ENCODE peak calls at places on chromosomes 13 and 19, in nine cellular contexts. One of them, this sample, is unnamed.

GRCh38 chr13:57635541-57635940 is 4.0 kb downstream of the PCDH17 start:
- DNase-seq in PC-9: no peak
- DNase-seq in heart right ventricle: no peak
- DNase-seq in OCI-LY7: no peak
- DNase-seq in SK-N-MC: no peak
- DNase-seq in breast epithelium: no peak
- DNase-seq in left lung: no peak
- DNase-seq in body of pancreas: no peak
- DNase-seq in CD8-positive, alpha-beta T cell: no peak
- DNase-seq in this sample: no peak

GRCh38 chr13:40063278-40063698 is 407.8 kb downstream of the COG6 start:
- DNase-seq in PC-9: no peak
- DNase-seq in heart right ventricle: no peak
- DNase-seq in OCI-LY7: no peak
- DNase-seq in SK-N-MC: no peak
- DNase-seq in breast epithelium: peak; percentile 68
- DNase-seq in left lung: no peak
- DNase-seq in body of pancreas: peak; percentile 49
- DNase-seq in CD8-positive, alpha-beta T cell: no peak
- DNase-seq in this sample: no peak

GRCh38 chr13:100673376-100673830 is 1.2 kb downstream of the TMTC4 start:
- DNase-seq in PC-9: no peak
- DNase-seq in heart right ventricle: peak; percentile 20
- DNase-seq in OCI-LY7: no peak
- DNase-seq in SK-N-MC: no peak
- DNase-seq in breast epithelium: no peak
- DNase-seq in left lung: no peak
- DNase-seq in body of pancreas: peak; percentile 20
- DNase-seq in CD8-positive, alpha-beta T cell: no peak
- DNase-seq in this sample: no peak

GRCh38 chr13:35162420-35162819 is 220.3 kb downstream of the NBEA start:
- DNase-seq in PC-9: no peak
- DNase-seq in heart right ventricle: no peak
- DNase-seq in OCI-LY7: no peak
- DNase-seq in SK-N-MC: no peak
- DNase-seq in breast epithelium: no peak
- DNase-seq in left lung: no peak
- DNase-seq in body of pancreas: no peak
- DNase-seq in CD8-positive, alpha-beta T cell: no peak
- DNase-seq in this sample: no peak

GRCh38 chr19:7851623-7852500 is 21.8 kb downstream of the EVI5L start:
- DNase-seq in PC-9: no peak
- DNase-seq in heart right ventricle: no peak
- DNase-seq in OCI-LY7: no peak
- DNase-seq in SK-N-MC: no peak
- DNase-seq in breast epithelium: no peak
- DNase-seq in left lung: no peak
- DNase-seq in body of pancreas: no peak
- DNase-seq in CD8-positive, alpha-beta T cell: no peak
- DNase-seq in this sample: no peak

GRCh38 chr19:30036154-30037129 is 94.4 kb downstream of the URI1 start:
- DNase-seq in PC-9: no peak
- DNase-seq in heart right ventricle: no peak
- DNase-seq in OCI-LY7: no peak
- DNase-seq in SK-N-MC: no peak
- DNase-seq in breast epithelium: no peak
- DNase-seq in left lung: no peak
- DNase-seq in body of pancreas: no peak
- DNase-seq in CD8-positive, alpha-beta T cell: no peak
- DNase-seq in this sample: no peak

GRCh38 chr19:51721905-51722304 is 1.9 kb downstream of the HAS1 start:
- DNase-seq in PC-9: no peak
- DNase-seq in heart right ventricle: no peak
- DNase-seq in OCI-LY7: no peak
- DNase-seq in SK-N-MC: no peak
- DNase-seq in breast epithelium: no peak
- DNase-seq in left lung: no peak
- DNase-seq in body of pancreas: no peak
- DNase-seq in CD8-positive, alpha-beta T cell: no peak
- DNase-seq in this sample: no peak

GRCh38 chr19:12580180-12580694 is 29.0 kb upstream of the ZNF564 start:
- DNase-seq in PC-9: no peak
- DNase-seq in heart right ventricle: no peak
- DNase-seq in OCI-LY7: no peak
- DNase-seq in SK-N-MC: no peak
- DNase-seq in breast epithelium: no peak
- DNase-seq in left lung: no peak
- DNase-seq in body of pancreas: no peak
- DNase-seq in CD8-positive, alpha-beta T cell: no peak
- DNase-seq in this sample: no peak

GRCh38 chr19:2282862-2283237 is 875 bp upstream of the PEAK3 start:
- DNase-seq in PC-9: no peak
- DNase-seq in heart right ventricle: no peak
- DNase-seq in OCI-LY7: no peak
- DNase-seq in SK-N-MC: no peak
- DNase-seq in breast epithelium: no peak
- DNase-seq in left lung: no peak
- DNase-seq in body of pancreas: no peak
- DNase-seq in CD8-positive, alpha-beta T cell: no peak
- DNase-seq in this sample: no peak

GRCh38 chr13:112670118-112670517 is 19.7 kb upstream of the ATP11A start:
- DNase-seq in PC-9: no peak
- DNase-seq in heart right ventricle: no peak
- DNase-seq in OCI-LY7: no peak
- DNase-seq in SK-N-MC: no peak
- DNase-seq in breast epithelium: no peak
- DNase-seq in left lung: no peak
- DNase-seq in body of pancreas: no peak
- DNase-seq in CD8-positive, alpha-beta T cell: no peak
- DNase-seq in this sample: no peak

GRCh38 chr13:112212533-112212932 is 145.6 kb downstream of the SOX1 start:
- DNase-seq in PC-9: no peak
- DNase-seq in heart right ventricle: no peak
- DNase-seq in OCI-LY7: no peak
- DNase-seq in SK-N-MC: no peak
- DNase-seq in breast epithelium: no peak
- DNase-seq in left lung: no peak
- DNase-seq in body of pancreas: no peak
- DNase-seq in CD8-positive, alpha-beta T cell: no peak
- DNase-seq in this sample: no peak

GRCh38 chr13:50699874-50700663 is 143.4 kb downstream of the DLEU7 start:
- DNase-seq in PC-9: no peak
- DNase-seq in heart right ventricle: no peak
- DNase-seq in OCI-LY7: no peak
- DNase-seq in SK-N-MC: no peak
- DNase-seq in breast epithelium: no peak
- DNase-seq in left lung: no peak
- DNase-seq in body of pancreas: no peak
- DNase-seq in CD8-positive, alpha-beta T cell: no peak
- DNase-seq in this sample: no peak

GRCh38 chr13:97327521-97328221 is 105.5 kb downstream of the MBNL2 start:
- DNase-seq in PC-9: no peak
- DNase-seq in heart right ventricle: no peak
- DNase-seq in OCI-LY7: no peak
- DNase-seq in SK-N-MC: no peak
- DNase-seq in breast epithelium: no peak
- DNase-seq in left lung: no peak
- DNase-seq in body of pancreas: no peak
- DNase-seq in CD8-positive, alpha-beta T cell: no peak
- DNase-seq in this sample: no peak

GRCh38 chr13:79485014-79485441 is 4.1 kb downstream of the NDFIP2 start:
- DNase-seq in PC-9: peak; percentile 68
- DNase-seq in heart right ventricle: no peak
- DNase-seq in OCI-LY7: no peak
- DNase-seq in SK-N-MC: no peak
- DNase-seq in breast epithelium: no peak
- DNase-seq in left lung: no peak
- DNase-seq in body of pancreas: peak; percentile 41
- DNase-seq in CD8-positive, alpha-beta T cell: no peak
- DNase-seq in this sample: no peak

GRCh38 chr19:58434217-58434616 is 5.7 kb downstream of the ZNF132 start:
- DNase-seq in PC-9: no peak
- DNase-seq in heart right ventricle: no peak
- DNase-seq in OCI-LY7: no peak
- DNase-seq in SK-N-MC: no peak
- DNase-seq in breast epithelium: no peak
- DNase-seq in left lung: no peak
- DNase-seq in body of pancreas: no peak
- DNase-seq in CD8-positive, alpha-beta T cell: no peak
- DNase-seq in this sample: no peak
- H3K4me3 ChIP-seq in PC-9: no peak overlapping the region
- H3K4me3 ChIP-seq in heart right ventricle: no peak overlapping the region
- H3K4me3 ChIP-seq in OCI-LY7: no peak overlapping the region
- H3K4me3 ChIP-seq in SK-N-MC: no peak overlapping the region
- H3K4me3 ChIP-seq in breast epithelium: no peak overlapping the region
- H3K4me3 ChIP-seq in left lung: no peak overlapping the region
- H3K4me3 ChIP-seq in body of pancreas: no peak overlapping the region
- H3K4me3 ChIP-seq in CD8-positive, alpha-beta T cell: peak overlapping the region; percentile 5
- H3K4me3 ChIP-seq in this sample: no peak overlapping the region

GRCh38 chr19:4032436-4032835 is 24.9 kb downstream of the PIAS4 start:
- DNase-seq in PC-9: no peak
- DNase-seq in heart right ventricle: no peak
- DNase-seq in OCI-LY7: no peak
- DNase-seq in SK-N-MC: no peak
- DNase-seq in breast epithelium: no peak
- DNase-seq in left lung: no peak
- DNase-seq in body of pancreas: no peak
- DNase-seq in CD8-positive, alpha-beta T cell: no peak
- DNase-seq in this sample: no peak
- H3K27ac ChIP-seq in PC-9: no peak overlapping the region
- H3K27ac ChIP-seq in heart right ventricle: no peak overlapping the region
- H3K27ac ChIP-seq in OCI-LY7: no peak overlapping the region
- H3K27ac ChIP-seq in SK-N-MC: peak overlapping the region; percentile 64
- H3K27ac ChIP-seq in breast epithelium: no peak overlapping the region
- H3K27ac ChIP-seq in left lung: no peak overlapping the region
- H3K27ac ChIP-seq in body of pancreas: no peak overlapping the region
- H3K27ac ChIP-seq in CD8-positive, alpha-beta T cell: no peak overlapping the region
- H3K27ac ChIP-seq in this sample: no peak overlapping the region

GRCh38 chr19:38729653-38730469 is 14.4 kb downstream of the CAPN12 start:
- DNase-seq in PC-9: peak; percentile 81
- DNase-seq in heart right ventricle: peak; percentile 80
- DNase-seq in OCI-LY7: peak; percentile 73
- DNase-seq in SK-N-MC: no peak
- DNase-seq in breast epithelium: peak; percentile 55
- DNase-seq in left lung: peak; percentile 65
- DNase-seq in body of pancreas: peak; percentile 68
- DNase-seq in CD8-positive, alpha-beta T cell: peak; percentile 78
- DNase-seq in this sample: peak; percentile 68
- H3K36me3 ChIP-seq in PC-9: peaks cover 16% of the 10 kb centered on the region
- H3K36me3 ChIP-seq in heart right ventricle: peaks cover 31% of the 10 kb centered on the region
- H3K36me3 ChIP-seq in OCI-LY7: peaks cover 26% of the 10 kb centered on the region
- H3K36me3 ChIP-seq in SK-N-MC: peaks cover 11% of the 10 kb centered on the region
- H3K36me3 ChIP-seq in breast epithelium: no peaks in the 10 kb centered on the region
- H3K36me3 ChIP-seq in left lung: peaks cover 72% of the 10 kb centered on the region
- H3K36me3 ChIP-seq in body of pancreas: peaks cover 20% of the 10 kb centered on the region
- H3K36me3 ChIP-seq in CD8-positive, alpha-beta T cell: no peaks in the 10 kb centered on the region
- H3K36me3 ChIP-seq in this sample: no peaks in the 10 kb centered on the region

GRCh38 chr19:49368711-49369358 is 5.2 kb downstream of the DKKL1 start:
- DNase-seq in PC-9: no peak
- DNase-seq in heart right ventricle: no peak
- DNase-seq in OCI-LY7: no peak
- DNase-seq in SK-N-MC: no peak
- DNase-seq in breast epithelium: no peak
- DNase-seq in left lung: no peak
- DNase-seq in body of pancreas: no peak
- DNase-seq in CD8-positive, alpha-beta T cell: no peak
- DNase-seq in this sample: no peak
- H3K4me3 ChIP-seq in PC-9: no peak overlapping the region
- H3K4me3 ChIP-seq in heart right ventricle: no peak overlapping the region
- H3K4me3 ChIP-seq in OCI-LY7: no peak overlapping the region
- H3K4me3 ChIP-seq in SK-N-MC: no peak overlapping the region
- H3K4me3 ChIP-seq in breast epithelium: no peak overlapping the region
- H3K4me3 ChIP-seq in left lung: no peak overlapping the region
- H3K4me3 ChIP-seq in body of pancreas: no peak overlapping the region
- H3K4me3 ChIP-seq in CD8-positive, alpha-beta T cell: no peak overlapping the region
- H3K4me3 ChIP-seq in this sample: no peak overlapping the region

GRCh38 chr19:47105874-47106273 is 7.7 kb downstream of the ZC3H4 start:
- DNase-seq in PC-9: no peak
- DNase-seq in heart right ventricle: no peak
- DNase-seq in OCI-LY7: no peak
- DNase-seq in SK-N-MC: no peak
- DNase-seq in breast epithelium: no peak
- DNase-seq in left lung: no peak
- DNase-seq in body of pancreas: no peak
- DNase-seq in CD8-positive, alpha-beta T cell: no peak
- DNase-seq in this sample: no peak

GRCh38 chr19:47104678-47105077 is 8.9 kb downstream of the ZC3H4 start:
- DNase-seq in PC-9: no peak
- DNase-seq in heart right ventricle: no peak
- DNase-seq in OCI-LY7: no peak
- DNase-seq in SK-N-MC: no peak
- DNase-seq in breast epithelium: no peak
- DNase-seq in left lung: no peak
- DNase-seq in body of pancreas: no peak
- DNase-seq in CD8-positive, alpha-beta T cell: no peak
- DNase-seq in this sample: no peak

GRCh38 chr19:47100290-47100689 is 13.3 kb downstream of the ZC3H4 start:
- DNase-seq in PC-9: no peak
- DNase-seq in heart right ventricle: no peak
- DNase-seq in OCI-LY7: no peak
- DNase-seq in SK-N-MC: no peak
- DNase-seq in breast epithelium: no peak
- DNase-seq in left lung: no peak
- DNase-seq in body of pancreas: no peak
- DNase-seq in CD8-positive, alpha-beta T cell: no peak
- DNase-seq in this sample: no peak

GRCh38 chr19:47099576-47100050 is 14.0 kb downstream of the ZC3H4 start:
- DNase-seq in PC-9: no peak
- DNase-seq in heart right ventricle: no peak
- DNase-seq in OCI-LY7: no peak
- DNase-seq in SK-N-MC: no peak
- DNase-seq in breast epithelium: no peak
- DNase-seq in left lung: no peak
- DNase-seq in body of pancreas: no peak
- DNase-seq in CD8-positive, alpha-beta T cell: no peak
- DNase-seq in this sample: no peak

DNA sequence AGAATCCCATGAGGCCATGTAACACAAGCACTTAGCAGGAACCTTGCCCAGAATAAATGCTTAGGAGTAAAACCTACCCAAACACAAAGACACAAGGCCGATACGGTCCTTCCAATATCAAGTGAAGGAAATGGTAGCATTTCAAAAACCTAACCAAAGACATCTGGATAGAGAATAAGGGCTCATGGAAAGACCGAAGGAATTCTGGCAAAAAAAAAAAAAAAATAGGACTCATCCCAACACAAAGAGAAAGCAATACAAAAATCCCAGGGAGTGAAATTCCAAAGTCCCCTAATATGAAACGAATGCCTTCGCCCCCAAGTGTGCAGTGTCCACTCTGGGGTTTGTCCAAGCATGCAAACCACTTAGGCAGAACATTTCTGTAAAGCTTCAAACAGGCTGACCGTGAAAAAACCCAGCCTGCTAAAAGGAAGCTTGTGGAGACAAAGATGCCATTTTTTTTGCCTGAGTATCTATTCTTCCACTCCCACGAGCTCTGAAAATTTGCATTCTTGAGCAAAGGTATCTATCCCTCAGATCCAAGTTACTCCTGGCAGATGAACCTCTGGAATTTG is 10.9 kb downstream of the ZC3H4 start:
- DNase-seq in PC-9: no peak
- DNase-seq in heart right ventricle: no peak
- DNase-seq in OCI-LY7: no peak
- DNase-seq in SK-N-MC: no peak
- DNase-seq in breast epithelium: no peak
- DNase-seq in left lung: no peak
- DNase-seq in body of pancreas: no peak
- DNase-seq in CD8-positive, alpha-beta T cell: no peak
- DNase-seq in this sample: no peak
- H3K27ac ChIP-seq in PC-9: no peak overlapping the region
- H3K27ac ChIP-seq in heart right ventricle: no peak overlapping the region
- H3K27ac ChIP-seq in OCI-LY7: no peak overlapping the region
- H3K27ac ChIP-seq in SK-N-MC: no peak overlapping the region
- H3K27ac ChIP-seq in breast epithelium: no peak overlapping the region
- H3K27ac ChIP-seq in left lung: no peak overlapping the region
- H3K27ac ChIP-seq in body of pancreas: no peak overlapping the region
- H3K27ac ChIP-seq in CD8-positive, alpha-beta T cell: no peak overlapping the region
- H3K27ac ChIP-seq in this sample: no peak overlapping the region